ENCODE peak calls at places on chromosomes 2 and 18, in ten cellular contexts. U, L, M, S, W, Y, I, V, Z and B are unnamed samples. For H3K27me3 and H3K9me3, the result is how much of the 10 kb centered on the place peaks cover.

GRCh38 chr2:218893349-218894167 is 12.9 kb downstream of the WNT10A start:
- DNase-seq in U (no peak), L (no peak), M (no peak), S (peak), W (no peak), Y (no peak), I (no peak), V (no peak), Z (no peak), B (no peak)

GRCh38 chr2:175034728-175035127 is 29.5 kb upstream of the CHN1 start:
- DNase-seq in U (no peak), L (no peak), M (no peak), S (no peak), W (no peak), Y (no peak), I (no peak), V (no peak), Z (no peak), B (no peak)

GRCh38 chr2:15725788-15726112 is 134.1 kb downstream of the DDX1 start:
- DNase-seq in U (no peak), L (no peak), M (no peak), S (no peak), W (no peak), Y (no peak), I (no peak), V (no peak), Z (no peak), B (peak)

GRCh38 chr2:121128741-121129659 is 156.0 kb downstream of the TFCP2L1 start:
- DNase-seq in U (peak), L (peak), M (peak), S (no peak), W (no peak), Y (peak), I (no peak), V (peak), Z (no peak), B (peak)

GRCh38 chr2:70132244-70133126 is 45.2 kb downstream of the PCBP1 start:
- DNase-seq in U (peak), L (no peak), M (no peak), S (peak), W (no peak), Y (no peak), I (no peak), V (peak), Z (peak), B (peak)

GRCh38 chr2:32711219-32711618 is 83.4 kb downstream of the TTC27 start:
- DNase-seq in U (no peak), L (no peak), M (no peak), S (peak), W (no peak), Y (no peak), I (no peak), V (no peak), Z (no peak), B (no peak)

GRCh38 chr2:96923810-96924774 is 54.2 kb upstream of the SEMA4C start:
- DNase-seq in U (no peak), L (no peak), M (no peak), S (peak), W (no peak), Y (no peak), I (peak), V (no peak), Z (peak), B (no peak)

GRCh38 chr2:43005211-43005974 is 213.0 kb upstream of the HAAO start:
- DNase-seq in U (no peak), L (no peak), M (no peak), S (peak), W (no peak), Y (no peak), I (no peak), V (peak), Z (no peak), B (no peak)

GRCh38 chr18:45324081-45324480 is 291.2 kb upstream of the SLC14A2 start:
- DNase-seq in U (no peak), L (no peak), M (no peak), S (no peak), W (no peak), Y (no peak), I (no peak), V (no peak), Z (no peak), B (no peak)

GRCh38 chr2:79717364-79718007 is 204.6 kb downstream of the CTNNA2 start:
- DNase-seq in U (no peak), L (no peak), M (no peak), S (peak), W (no peak), Y (peak), I (no peak), V (no peak), Z (no peak), B (no peak)

GRCh38 chr2:191631754-191632153 is 46.2 kb upstream of the NABP1 start:
- DNase-seq in U (peak), L (peak), M (no peak), S (no peak), W (no peak), Y (no peak), I (no peak), V (no peak), Z (no peak), B (no peak)

GRCh38 chr2:65103013-65103720 is 26.7 kb downstream of the RAB1A start:
- DNase-seq in U (no peak), L (no peak), M (no peak), S (peak), W (no peak), Y (no peak), I (no peak), V (peak), Z (no peak), B (no peak)

GRCh38 chr2:43239981-43240761 is 13.8 kb upstream of the ZFP36L2 start:
- DNase-seq in U (no peak), L (no peak), M (no peak), S (peak), W (no peak), Y (no peak), I (no peak), V (no peak), Z (no peak), B (peak)

GRCh38 chr2:74514368-74515270 is at the start of gene TLX2:
- DNase-seq in U (no peak), L (no peak), M (no peak), S (peak), W (no peak), Y (peak), I (no peak), V (no peak), Z (no peak), B (no peak)

GRCh38 chr18:9095297-9096012 is 7.0 kb upstream of the NDUFV2 start:
- DNase-seq in U (no peak), L (no peak), M (no peak), S (no peak), W (no peak), Y (no peak), I (peak), V (no peak), Z (peak), B (no peak)

GRCh38 chr2:27320958-27321543 is 1.8 kb downstream of the MPV17 start:
- DNase-seq in U (peak), L (peak), M (no peak), S (peak), W (no peak), Y (no peak), I (no peak), V (peak), Z (no peak), B (peak)

GRCh38 chr2:42828487-42829416 is 36.4 kb upstream of the HAAO start:
- DNase-seq in U (peak), L (peak), M (peak), S (peak), W (no peak), Y (peak), I (peak), V (peak), Z (peak), B (peak)

GRCh38 chr2:189304360-189304759 is 124.8 kb upstream of the COL5A2 start:
- DNase-seq in U (no peak), L (no peak), M (no peak), S (no peak), W (no peak), Y (no peak), I (peak), V (no peak), Z (peak), B (no peak)

GRCh38 chr2:694174-694573 is 17.0 kb upstream of the TMEM18 start:
- DNase-seq in U (peak), L (no peak), M (no peak), S (no peak), W (no peak), Y (no peak), I (no peak), V (no peak), Z (no peak), B (no peak)

GRCh38 chr18:37550118-37550875 is 15.3 kb downstream of the CELF4 start:
- DNase-seq in U (no peak), L (no peak), M (no peak), S (no peak), W (no peak), Y (no peak), I (no peak), V (no peak), Z (no peak), B (no peak)

DNA sequence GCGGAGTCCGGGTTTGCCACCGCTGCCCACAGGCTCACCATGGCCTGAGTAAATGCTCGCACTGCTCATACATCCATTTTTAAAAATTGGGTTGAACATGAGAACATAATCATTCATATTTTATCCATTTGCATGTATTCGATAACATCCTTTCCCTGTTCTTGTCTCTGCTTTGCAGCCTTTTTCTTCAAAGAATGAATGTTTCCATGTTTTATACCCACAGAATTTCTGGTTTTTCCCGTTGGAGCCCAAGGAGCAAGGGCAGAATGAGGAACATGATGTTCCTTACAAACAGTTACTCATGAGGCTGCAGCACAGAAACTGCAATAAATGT is 146.5 kb downstream of the CCDC74A start:
- DNase-seq in U (no peak), L (no peak), M (no peak), S (no peak), W (no peak), Y (no peak), I (no peak), V (no peak), Z (no peak), B (no peak)
- H3K4me3 ChIP-seq in U (no peak), L (no peak), M (no peak), S (no peak), W (peak), Y (peak), I (peak), V (no peak), Z (peak), B (peak)

DNA sequence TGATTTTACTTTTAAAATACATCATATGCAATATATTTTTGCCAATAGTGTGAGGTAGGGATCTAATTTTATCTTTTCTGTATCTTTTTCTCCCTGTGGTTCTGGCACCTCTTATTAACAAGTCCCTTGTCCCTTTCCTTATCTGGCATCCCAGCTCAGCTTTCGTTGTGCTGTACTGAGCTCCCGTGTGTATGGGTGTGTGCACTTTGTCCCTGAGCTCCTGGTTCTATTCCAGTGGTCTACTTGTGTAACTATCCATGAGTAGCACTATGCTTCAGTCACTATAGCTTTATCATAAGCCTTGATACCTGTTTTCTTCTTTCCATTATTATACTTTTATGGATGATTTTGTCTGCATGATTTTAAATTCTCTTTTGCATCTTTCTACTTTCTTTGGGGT is 401.4 kb upstream of the POU3F3 start:
- DNase-seq in U (no peak), L (no peak), M (no peak), S (no peak), W (no peak), Y (no peak), I (no peak), V (no peak), Z (no peak), B (no peak)
- H3K27me3 ChIP-seq in U (under half), L (under half), M (under half), S (under half), W (under half), Y (under half), I (under half), V (under half), Z (under half), B (under half)

GRCh38 chr2:117961201-117961600 is 52.7 kb downstream of the CCDC93 start:
- DNase-seq in U (no peak), L (no peak), M (no peak), S (no peak), W (no peak), Y (no peak), I (no peak), V (no peak), Z (no peak), B (no peak)
- H3K9me3 ChIP-seq in U (under half), L (under half), M (under half), S (under half), W (under half), Y (under half), I (under half), V (under half), Z (under half), B (under half)

GRCh38 chr2:217396165-217396564 is 536.3 kb upstream of the TNP1 start:
- DNase-seq in U (peak), L (no peak), M (no peak), S (peak), W (no peak), Y (no peak), I (no peak), V (no peak), Z (no peak), B (no peak)

GRCh38 chr2:217394510-217395351 is 534.9 kb upstream of the TNP1 start:
- DNase-seq in U (peak), L (no peak), M (no peak), S (peak), W (no peak), Y (no peak), I (no peak), V (no peak), Z (no peak), B (no peak)

GRCh38 chr2:217398101-217398500 is 538.2 kb upstream of the TNP1 start:
- DNase-seq in U (no peak), L (no peak), M (no peak), S (no peak), W (no peak), Y (no peak), I (no peak), V (no peak), Z (no peak), B (no peak)

GRCh38 chr2:217398860-217399259 is 539.0 kb upstream of the TNP1 start:
- DNase-seq in U (no peak), L (no peak), M (no peak), S (peak), W (no peak), Y (no peak), I (no peak), V (no peak), Z (no peak), B (no peak)

GRCh38 chr2:217396586-217396985 is 536.7 kb upstream of the TNP1 start:
- DNase-seq in U (no peak), L (no peak), M (no peak), S (no peak), W (no peak), Y (no peak), I (no peak), V (no peak), Z (no peak), B (no peak)
- H3K4me3 ChIP-seq in U (no peak), L (no peak), M (no peak), S (no peak), W (no peak), Y (no peak), I (no peak), V (no peak), Z (no peak), B (no peak)

GRCh38 chr2:88828397-88829137 is 137.1 kb downstream of the RPIA start:
- DNase-seq in U (no peak), L (no peak), M (no peak), S (no peak), W (no peak), Y (no peak), I (no peak), V (no peak), Z (no peak), B (no peak)
- H3K27me3 ChIP-seq in U (under half), L (under half), M (under half), S (under half), W (under half), Y (under half), I (under half), V (under half), Z (under half), B (under half)

GRCh38 chr2:177427316-177427715 is 34.7 kb downstream of the AGPS start:
- DNase-seq in U (no peak), L (no peak), M (no peak), S (no peak), W (no peak), Y (no peak), I (no peak), V (no peak), Z (no peak), B (no peak)

GRCh38 chr2:177433402-177433801 is 40.8 kb downstream of the AGPS start:
- DNase-seq in U (no peak), L (no peak), M (no peak), S (no peak), W (no peak), Y (no peak), I (no peak), V (no peak), Z (no peak), B (no peak)

GRCh38 chr2:177432703-177433102 is 40.1 kb downstream of the AGPS start:
- DNase-seq in U (no peak), L (no peak), M (no peak), S (no peak), W (no peak), Y (no peak), I (no peak), V (no peak), Z (no peak), B (no peak)

GRCh38 chr2:177429688-177430325 is 37.2 kb downstream of the AGPS start:
- DNase-seq in U (no peak), L (no peak), M (no peak), S (peak), W (no peak), Y (no peak), I (no peak), V (no peak), Z (no peak), B (no peak)

DNA sequence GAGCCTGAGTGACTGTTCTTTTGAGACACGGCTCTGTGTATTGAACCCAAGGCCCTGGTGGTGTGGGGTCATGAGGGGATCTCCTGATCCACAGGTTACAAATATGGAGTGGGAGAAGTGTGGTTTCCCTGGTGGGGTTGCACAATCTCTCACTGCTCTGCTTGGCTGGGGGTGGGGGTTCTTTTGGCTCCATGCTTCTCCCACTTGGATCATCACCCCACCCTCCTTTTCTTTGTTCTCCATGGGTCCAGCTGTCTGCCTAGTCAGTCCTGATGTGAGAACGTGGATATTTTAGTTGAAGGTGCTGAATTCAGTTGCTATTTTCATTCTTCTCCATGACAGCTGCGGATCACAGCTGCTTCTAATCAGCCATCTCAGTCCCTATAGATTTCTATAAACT is 37.9 kb downstream of the AGPS start:
- DNase-seq in U (no peak), L (no peak), M (no peak), S (no peak), W (no peak), Y (no peak), I (no peak), V (no peak), Z (no peak), B (no peak)
- H3K9me3 ChIP-seq in U (under half), L (under half), M (half or more), S (under half), W (under half), Y (under half), I (under half), V (under half), Z (under half), B (under half)

GRCh38 chr2:241354668-241355658 is 1.1 kb upstream of the FARP2 start:
- DNase-seq in U (peak), L (peak), M (peak), S (peak), W (peak), Y (peak), I (peak), V (peak), Z (peak), B (peak)

GRCh38 chr2:241357531-241357930 is 1.4 kb downstream of the FARP2 start:
- DNase-seq in U (peak), L (no peak), M (no peak), S (no peak), W (no peak), Y (no peak), I (no peak), V (no peak), Z (no peak), B (no peak)

GRCh38 chr2:241355983-241356870 is at the start of gene FARP2:
- DNase-seq in U (peak), L (peak), M (peak), S (peak), W (peak), Y (peak), I (peak), V (peak), Z (peak), B (peak)

GRCh38 chr2:241358470-241358869 is 2.4 kb downstream of the FARP2 start:
- DNase-seq in U (no peak), L (no peak), M (no peak), S (no peak), W (no peak), Y (no peak), I (no peak), V (no peak), Z (no peak), B (no peak)

DNA sequence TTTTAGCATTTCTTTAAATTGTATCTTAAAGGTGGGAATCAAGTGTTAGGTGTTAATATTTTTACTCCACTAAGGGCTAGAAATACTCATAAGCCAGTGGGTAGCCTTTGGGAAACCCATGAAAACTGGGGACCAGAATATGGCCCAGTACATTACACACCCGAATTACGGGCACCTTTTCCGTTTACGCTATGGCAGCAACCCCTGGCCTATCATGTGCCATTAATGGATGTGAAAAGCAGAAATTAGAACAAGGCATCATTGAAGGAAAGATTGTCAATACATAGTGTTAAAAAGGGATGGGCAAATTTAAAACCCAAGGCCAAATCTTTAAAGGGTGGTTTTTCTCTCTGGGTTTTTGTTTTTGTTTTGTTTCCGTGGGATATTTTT is 781 bp downstream of the FARP2 start:
- DNase-seq in U (no peak), L (no peak), M (no peak), S (no peak), W (no peak), Y (no peak), I (no peak), V (no peak), Z (no peak), B (no peak)
- H3K4me3 ChIP-seq in U (peak), L (peak), M (peak), S (peak), W (peak), Y (peak), I (peak), V (peak), Z (peak), B (peak)